ENCODE peak calls at places on chromosomes 12 and 14, in four cellular contexts. O is lung, F is cardiac muscle cell, I is psoas muscle. K is an unnamed sample.
A peak's percentile ranks its signal among the peaks of the same experiment; 100 is the strongest.

GRCh38 chr12:4700621-4701026 is 19.6 kb upstream of the GALNT8 start:
- DNase-seq in O (peak; percentile 64), F (peak; percentile 15), I (peak; percentile 71), K (peak; percentile 17)

GRCh38 chr14:105500036-105500725 is 9.1 kb downstream of the TEDC1 start:
- DNase-seq in O (no peak), F (no peak), I (peak; percentile 47), K (no peak)

GRCh38 chr12:40957417-40957816 is 230.7 kb upstream of the PDZRN4 start:
- DNase-seq in O (no peak), F (no peak), I (no peak), K (no peak)

GRCh38 chr12:49187184-49187583 is 1.7 kb downstream of the TUBA1A start:
- DNase-seq in O (no peak), F (no peak), I (peak; percentile 54), K (peak; percentile 17)

GRCh38 chr12:94795520-94795919 is 145.2 kb upstream of the TMCC3 start:
- DNase-seq in O (no peak), F (no peak), I (peak; percentile 54), K (no peak)

GRCh38 chr14:40417777-40418401 is 985.7 kb upstream of the FBXO33 start:
- DNase-seq in O (no peak), F (peak; percentile 65), I (no peak), K (peak; percentile 14)

GRCh38 chr12:47776471-47777143 is 3.6 kb downstream of the SLC48A1 start:
- DNase-seq in O (no peak), F (no peak), I (peak; percentile 44), K (no peak)

GRCh38 chr14:58426819-58427288 is 477 bp downstream of the TIMM9 start:
- DNase-seq in O (peak; percentile 46), F (peak; percentile 76), I (peak; percentile 83), K (peak; percentile 58)

GRCh38 chr12:104006929-104007328 is 41.3 kb downstream of the TDG start:
- DNase-seq in O (no peak), F (no peak), I (no peak), K (no peak)

GRCh38 chr14:55586411-55586810 is 6.4 kb downstream of the KTN1 start:
- DNase-seq in O (no peak), F (no peak), I (no peak), K (no peak)

GRCh38 chr14:63478437-63478852 is 64.7 kb downstream of the PPP2R5E start:
- DNase-seq in O (no peak), F (no peak), I (no peak), K (no peak)

GRCh38 chr12:92541024-92541423 is 161.8 kb upstream of the PLEKHG7 start:
- DNase-seq in O (no peak), F (no peak), I (no peak), K (no peak)

GRCh38 chr14:22888662-22889061 is 5.6 kb downstream of the REM2 start:
- DNase-seq in O (no peak), F (no peak), I (no peak), K (no peak)

GRCh38 chr14:34365309-34365915 is 96.6 kb downstream of the SPTSSA start:
- DNase-seq in O (no peak), F (peak; percentile 25), I (no peak), K (no peak)

GRCh38 chr14:106586098-106586704 is 1059.8 kb downstream of the TMEM121 start:
- DNase-seq in O (no peak), F (no peak), I (no peak), K (peak; percentile 30)

GRCh38 chr14:105891221-105891602 is 364.8 kb downstream of the TMEM121 start:
- DNase-seq in O (no peak), F (no peak), I (peak; percentile 27), K (no peak)

GRCh38 chr12:64177001-64177400 is 45.1 kb downstream of the KICS2 start:
- DNase-seq in O (no peak), F (no peak), I (no peak), K (no peak)

GRCh38 chr12:64178122-64178521 is 44.0 kb downstream of the KICS2 start:
- DNase-seq in O (no peak), F (no peak), I (no peak), K (no peak)

GRCh38 chr12:64184216-64184615 is 37.9 kb downstream of the KICS2 start:
- DNase-seq in O (no peak), F (peak; percentile 15), I (no peak), K (no peak)

GRCh38 chr12:64181504-64182291 is 40.4 kb downstream of the KICS2 start:
- DNase-seq in O (peak; percentile 36), F (peak; percentile 52), I (no peak), K (peak; percentile 57)

DNA sequence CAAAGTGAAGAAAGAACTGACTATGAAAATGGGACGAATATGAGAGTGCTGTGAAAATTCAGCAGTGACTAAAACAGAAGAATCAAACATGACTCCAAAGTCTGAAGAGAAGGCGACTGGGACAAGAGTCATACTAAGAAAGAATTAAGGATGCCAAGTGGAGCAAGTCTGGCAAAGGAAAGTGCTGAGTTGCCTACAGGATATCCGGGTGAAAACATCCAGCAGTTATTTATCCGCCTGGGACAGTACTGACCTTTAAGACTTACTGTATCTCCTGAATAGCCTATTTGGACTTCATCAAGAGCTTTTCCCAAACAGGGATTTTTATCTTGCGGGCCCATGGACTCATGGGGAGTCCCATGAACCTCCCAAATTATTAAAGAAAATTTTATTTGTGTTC is 41.1 kb downstream of the KICS2 start:
- DNase-seq in O (no peak), F (no peak), I (no peak), K (peak; percentile 32)
- H3K4me1 ChIP-seq in O (peaks cover 1% of the 10 kb centered on the region), F (no peaks in the 10 kb centered on the region), I (peaks cover 16% of the 10 kb centered on the region), K (no peaks in the 10 kb centered on the region)

DNA sequence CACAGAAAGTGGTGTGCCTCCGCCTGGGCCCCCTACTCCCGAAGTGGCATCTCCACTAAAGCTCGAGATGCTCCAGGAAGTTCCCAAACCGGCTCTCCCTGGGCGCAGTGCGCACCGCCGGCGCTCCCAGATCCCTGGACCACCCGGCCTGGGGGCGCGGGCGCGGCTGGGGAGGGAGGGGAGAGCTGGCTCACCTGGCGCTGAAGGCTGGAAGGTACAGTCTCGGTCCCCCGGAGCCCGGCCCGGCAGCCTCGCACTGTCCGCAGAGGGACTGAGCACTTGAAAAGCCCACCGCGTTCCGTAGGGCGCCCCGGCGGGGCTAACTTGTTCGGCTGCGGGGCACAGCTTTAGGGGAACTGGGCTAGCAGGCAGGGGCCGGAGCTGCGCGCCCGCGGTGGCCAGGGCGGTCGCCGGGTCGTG is 558 bp downstream of the DBX2 start:
- DNase-seq in O (no peak), F (peak; percentile 11), I (peak; percentile 46), K (no peak)
- H3K4me3 ChIP-seq in O (no peak overlapping the region), F (peak overlapping the region; percentile 52), I (peak overlapping the region; percentile 64), K (no peak overlapping the region)

DNA sequence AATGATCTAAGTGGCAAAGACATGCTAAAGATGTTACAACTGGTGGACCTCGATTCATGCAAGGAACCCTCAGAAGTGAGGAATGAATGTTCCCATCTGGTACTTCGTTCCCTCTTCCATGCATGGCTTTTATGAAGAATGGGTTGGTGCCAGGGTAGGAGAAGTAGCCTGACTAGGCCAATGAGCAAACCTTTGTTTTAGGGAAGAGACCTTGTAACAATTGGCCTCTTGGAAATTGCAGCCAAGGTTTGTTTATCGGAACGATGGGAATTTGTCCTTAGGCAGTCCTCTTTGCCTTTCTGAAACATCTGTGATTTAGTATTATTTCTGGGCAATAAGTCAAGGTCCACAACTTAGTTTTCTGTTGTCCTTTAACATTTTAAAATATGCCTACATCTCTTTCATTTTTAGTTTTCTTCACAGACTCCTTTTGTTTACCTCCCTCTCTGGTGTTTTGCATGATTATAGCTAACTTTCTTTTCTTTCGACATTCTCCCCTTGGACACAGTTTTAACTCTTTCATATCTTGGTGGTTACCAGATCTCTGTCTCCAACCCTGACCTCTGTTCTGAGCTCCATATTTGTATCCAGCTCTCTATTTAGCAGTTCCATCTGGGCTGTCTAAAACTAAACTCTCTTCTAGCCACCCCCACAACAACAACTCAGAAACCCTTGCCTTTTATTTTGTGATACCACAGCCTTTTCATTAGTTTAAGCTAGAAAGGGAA is 70.0 kb downstream of the DIP2B start:
- DNase-seq in O (no peak), F (no peak), I (no peak), K (no peak)
- H3K4me1 ChIP-seq in O (peaks cover 8% of the 10 kb centered on the region), F (peaks cover 29% of the 10 kb centered on the region), I (peaks cover 49% of the 10 kb centered on the region), K (peaks cover 55% of the 10 kb centered on the region)

DNA sequence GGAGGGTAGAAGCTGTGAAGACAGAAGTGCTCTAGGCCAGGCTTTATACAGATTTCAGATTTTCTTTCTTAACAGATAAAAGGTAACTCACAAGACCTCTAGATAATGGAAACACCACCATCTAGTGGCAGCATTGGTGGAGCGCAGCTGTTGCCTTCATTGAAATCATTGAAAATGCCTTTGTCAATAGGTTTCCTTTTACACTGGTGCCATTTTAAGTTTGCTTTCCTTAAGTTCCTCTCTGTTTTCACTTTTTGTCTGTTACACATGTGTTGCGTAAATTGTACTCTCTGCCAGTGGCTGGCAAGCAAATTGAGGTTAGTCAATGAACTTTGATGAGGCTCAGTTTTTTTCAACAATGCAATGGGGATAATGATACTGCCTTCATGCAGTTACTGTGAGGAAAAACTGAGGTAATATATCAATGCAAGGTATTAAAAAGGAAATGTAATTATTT is 31.1 kb downstream of the ALDH1L2 start:
- DNase-seq in O (peak; percentile 67), F (peak; percentile 79), I (peak; percentile 73), K (peak; percentile 80)
- H3K4me3 ChIP-seq in O (no peak overlapping the region), F (no peak overlapping the region), I (no peak overlapping the region), K (no peak overlapping the region)

GRCh38 chr12:108837239-108837638 is 20.1 kb downstream of the SSH1 start:
- DNase-seq in O (no peak), F (no peak), I (peak; percentile 2), K (no peak)
- H3K4me1 ChIP-seq in O (peaks cover 47% of the 10 kb centered on the region), F (peaks cover 44% of the 10 kb centered on the region), I (peaks cover 90% of the 10 kb centered on the region), K (peaks cover 50% of the 10 kb centered on the region)

GRCh38 chr12:76556373-76556772 is 3.2 kb downstream of the OSBPL8 start:
- DNase-seq in O (no peak), F (no peak), I (no peak), K (no peak)
- H3K4me3 ChIP-seq in O (no peak overlapping the region), F (no peak overlapping the region), I (peak overlapping the region; percentile 99), K (no peak overlapping the region)

K was measured in body of pancreas.